ENCODE peak calls at places on chromosomes 13 and 19, in six cellular contexts. O, E, Z, J, H and I are unnamed samples.

GRCh38 chr19:52778811-52779210 is 7.8 kb downstream of the ZNF600 start:
- DNase-seq in O (peak; percentile 10), E (no peak), Z (no peak), J (no peak), H (no peak), I (no peak)

GRCh38 chr19:2648528-2648937 is 54.0 kb downstream of the GNG7 start:
- DNase-seq in O (peak; percentile 57), E (peak; percentile 62), Z (peak; percentile 73), J (peak; percentile 86), H (peak; percentile 77), I (peak; percentile 61)

GRCh38 chr19:39671739-39672363 is 16.1 kb downstream of the LGALS16 start:
- DNase-seq in O (no peak), E (no peak), Z (peak; percentile 7), J (no peak), H (peak; percentile 24), I (peak; percentile 8)

GRCh38 chr19:4089400-4089908 is 22.8 kb upstream of the ZBTB7A start:
- DNase-seq in O (peak; percentile 37), E (peak; percentile 51), Z (peak; percentile 26), J (no peak), H (no peak), I (no peak)

GRCh38 chr19:7751157-7751783 is 3.9 kb upstream of the CD209 start:
- DNase-seq in O (no peak), E (no peak), Z (no peak), J (no peak), H (no peak), I (no peak)

GRCh38 chr13:95033890-95034289 is 267.4 kb downstream of the ABCC4 start:
- DNase-seq in O (no peak), E (no peak), Z (no peak), J (no peak), H (no peak), I (no peak)

GRCh38 chr13:99590519-99591011 is 89.3 kb downstream of the TM9SF2 start:
- DNase-seq in O (no peak), E (no peak), Z (no peak), J (no peak), H (peak; percentile 49), I (no peak)

GRCh38 chr19:46717034-46717715 is at the start of gene PRKD2:
- DNase-seq in O (peak; percentile 83), E (peak; percentile 89), Z (peak; percentile 86), J (peak; percentile 97), H (peak; percentile 83), I (no peak)

GRCh38 chr19:47630594-47630993 is 21.7 kb downstream of the BICRA start:
- DNase-seq in O (no peak), E (no peak), Z (no peak), J (no peak), H (no peak), I (no peak)

GRCh38 chr19:30297969-30298368 is 74.2 kb upstream of the ZNF536 start:
- DNase-seq in O (no peak), E (no peak), Z (no peak), J (no peak), H (no peak), I (no peak)

GRCh38 chr13:75258159-75258782 is 223.7 kb downstream of the TBC1D4 start:
- DNase-seq in O (no peak), E (no peak), Z (no peak), J (no peak), H (peak; percentile 27), I (peak; percentile 18)

GRCh38 chr13:113669871-113670341 is 2.9 kb downstream of the GRK1 start:
- DNase-seq in O (no peak), E (no peak), Z (no peak), J (peak; percentile 43), H (no peak), I (no peak)

GRCh38 chr19:32652893-32653625 is 21.9 kb downstream of the ANKRD27 start:
- DNase-seq in O (no peak), E (peak; percentile 67), Z (no peak), J (peak; percentile 91), H (no peak), I (no peak)

GRCh38 chr13:98880673-98881072 is 97.2 kb downstream of the DOCK9 start:
- DNase-seq in O (no peak), E (no peak), Z (no peak), J (no peak), H (no peak), I (no peak)

GRCh38 chr19:2774083-2774679 is 8.9 kb downstream of the SGTA start:
- DNase-seq in O (no peak), E (no peak), Z (no peak), J (no peak), H (no peak), I (no peak)

GRCh38 chr13:108786578-108787100 is 157.2 kb downstream of the MYO16 start:
- DNase-seq in O (no peak), E (no peak), Z (no peak), J (no peak), H (no peak), I (no peak)

GRCh38 chr19:39566064-39566463 is 26.1 kb upstream of the EID2 start:
- DNase-seq in O (no peak), E (no peak), Z (no peak), J (no peak), H (no peak), I (no peak)

GRCh38 chr13:110197041-110197440 is 109.9 kb downstream of the COL4A1 start:
- DNase-seq in O (no peak), E (no peak), Z (no peak), J (no peak), H (peak; percentile 46), I (no peak)

GRCh38 chr13:98285317-98285716 is 108.2 kb upstream of the RNF113B start:
- DNase-seq in O (no peak), E (no peak), Z (no peak), J (no peak), H (no peak), I (no peak)

GRCh38 chr19:12723643-12724426 is at the start of gene TNPO2:
- DNase-seq in O (peak; percentile 20), E (peak; percentile 69), Z (peak; percentile 48), J (peak; percentile 78), H (peak; percentile 42), I (peak; percentile 37)

GRCh38 chr19:28544451-28545261 is 668.3 kb downstream of the UQCRFS1 start:
- DNase-seq in O (no peak), E (no peak), Z (no peak), J (no peak), H (no peak), I (no peak)

GRCh38 chr19:48878219-48879024 is 6.2 kb downstream of the PPP1R15A start:
- DNase-seq in O (no peak), E (no peak), Z (no peak), J (peak; percentile 81), H (no peak), I (no peak)

GRCh38 chr19:41871573-41872383 is 5.3 kb upstream of the CD79A start:
- DNase-seq in O (peak; percentile 44), E (peak; percentile 64), Z (peak; percentile 46), J (no peak), H (no peak), I (no peak)